ENCODE peak calls at places on chromosomes 3 and 15, in five cellular contexts. M, T, G, E and U are unnamed samples.

GRCh38 chr15:94083467-94083991 is 147.8 kb upstream of the MCTP2 start:
- DNase-seq in G (no peak), T (no peak), M (no peak), E (no peak), U (peak; percentile 38)

GRCh38 chr15:77186518-77187095 is 115.7 kb upstream of the TSPAN3 start:
- DNase-seq in T (no peak), E (peak; percentile 39), M (peak; percentile 45), G (peak; percentile 33), U (peak; percentile 47)

GRCh38 chr15:69852482-69853275 is 245.0 kb downstream of the TLE3 start:
- DNase-seq in T (no peak), E (no peak), M (no peak), G (no peak), U (peak; percentile 86)

GRCh38 chr3:16509721-16510619 is 3.5 kb downstream of the RFTN1 start:
- DNase-seq in T (no peak), G (no peak), M (no peak), E (no peak), U (no peak)

GRCh38 chr3:26118165-26118564 is 328.3 kb downstream of the OXSM start:
- DNase-seq in T (no peak), M (no peak), G (no peak), E (no peak), U (no peak)

GRCh38 chr15:80342148-80342547 is 62.0 kb upstream of the ARNT2 start:
- DNase-seq in M (no peak), T (no peak), G (no peak), E (no peak), U (no peak)

GRCh38 chr15:36590838-36591237 is 11.4 kb downstream of the CDIN1 start:
- DNase-seq in T (no peak), M (no peak), G (no peak), E (no peak), U (peak; percentile 96)

GRCh38 chr15:61736792-61737191 is 323.5 kb downstream of the VPS13C start:
- DNase-seq in M (no peak), G (no peak), E (no peak), T (no peak), U (no peak)

GRCh38 chr3:150727653-150728502 is 24.2 kb upstream of the ERICH6 start:
- DNase-seq in E (no peak), M (peak; percentile 92), G (no peak), T (no peak), U (no peak)

GRCh38 chr3:31533169-31533870 is 595 bp downstream of the STT3B start:
- DNase-seq in E (no peak), M (peak; percentile 62), T (peak; percentile 27), G (peak; percentile 71), U (peak; percentile 1)

GRCh38 chr3:17057316-17057715 is 172.6 kb downstream of the PLCL2 start:
- DNase-seq in M (no peak), T (no peak), E (no peak), G (no peak), U (peak; percentile 69)

GRCh38 chr3:39383913-39384664 is 919 bp downstream of the SLC25A38 start:
- DNase-seq in E (peak; percentile 70), T (peak; percentile 98), G (peak; percentile 98), M (peak; percentile 98), U (peak; percentile 88)

GRCh38 chr3:50573566-50574279 is 4.4 kb downstream of the HEMK1 start:
- DNase-seq in G (no peak), T (no peak), M (no peak), E (no peak), U (no peak)

GRCh38 chr3:169744332-169745054 is 20.4 kb downstream of the TERC start:
- DNase-seq in E (no peak), T (no peak), M (no peak), G (no peak), U (peak; percentile 22)

GRCh38 chr3:46564190-46565112 is 1.7 kb downstream of the LRRC2 start:
- DNase-seq in E (no peak), M (no peak), T (no peak), G (no peak), U (no peak)

GRCh38 chr3:88795502-88795901 is 311.9 kb upstream of the EPHA3 start:
- DNase-seq in M (peak; percentile 0), E (no peak), G (no peak), T (no peak), U (no peak)

GRCh38 chr3:197337656-197338055 is 39.2 kb upstream of the DLG1 start:
- DNase-seq in M (no peak), E (no peak), G (no peak), T (no peak), U (peak; percentile 23)

GRCh38 chr15:75646944-75647364 is 758 bp upstream of the SNX33 start:
- DNase-seq in T (no peak), M (peak; percentile 38), G (no peak), E (no peak), U (no peak)

GRCh38 chr3:42071720-42072582 is 19.2 kb upstream of the TRAK1 start:
- DNase-seq in E (no peak), T (peak; percentile 33), M (no peak), G (peak; percentile 64), U (peak; percentile 75)

GRCh38 chr15:100671858-100672543 is 69.6 kb downstream of the ASB7 start:
- DNase-seq in E (no peak), M (peak; percentile 47), T (peak; percentile 84), G (peak; percentile 85), U (peak; percentile 53)

GRCh38 chr3:95389725-95390313 is 1327.0 kb downstream of the NSUN3 start:
- DNase-seq in E (no peak), T (no peak), M (no peak), G (no peak), U (no peak)

GRCh38 chr3:71063768-71064287 is 519.7 kb downstream of the FOXP1 start:
- DNase-seq in G (peak; percentile 53), M (peak; percentile 55), E (no peak), T (no peak), U (peak; percentile 45)

GRCh38 chr3:89139901-89140300 is 32.5 kb downstream of the EPHA3 start:
- DNase-seq in G (no peak), T (no peak), E (no peak), M (no peak), U (no peak)

DNA sequence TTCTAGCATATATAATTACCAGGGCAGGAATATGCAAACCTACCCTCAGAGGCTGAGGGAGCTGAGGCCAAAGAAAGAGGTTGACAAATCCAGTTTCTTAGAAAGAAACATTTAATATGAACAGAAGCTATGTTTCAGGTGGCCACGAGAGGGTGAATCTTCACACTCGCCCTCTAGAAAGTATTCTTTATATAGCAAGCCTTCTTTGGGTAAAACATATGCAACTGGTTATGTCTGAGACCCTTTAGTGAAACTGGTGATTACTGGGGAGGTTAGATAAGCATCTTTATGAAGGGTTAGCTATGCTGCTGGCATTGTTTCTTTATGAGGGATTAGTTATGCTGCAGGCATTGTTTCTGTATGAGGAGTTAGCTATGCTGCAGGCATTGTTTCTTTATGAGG is 50.7 kb upstream of the GOLGA6L2 start:
- DNase-seq in G (peak; percentile 20), T (no peak), M (peak; percentile 39), E (no peak), U (no peak)
- TF ChIP-seq RCOR1 in G (no peak), T (no peak), M (no peak), E (no peak), U (no peak)

DNA sequence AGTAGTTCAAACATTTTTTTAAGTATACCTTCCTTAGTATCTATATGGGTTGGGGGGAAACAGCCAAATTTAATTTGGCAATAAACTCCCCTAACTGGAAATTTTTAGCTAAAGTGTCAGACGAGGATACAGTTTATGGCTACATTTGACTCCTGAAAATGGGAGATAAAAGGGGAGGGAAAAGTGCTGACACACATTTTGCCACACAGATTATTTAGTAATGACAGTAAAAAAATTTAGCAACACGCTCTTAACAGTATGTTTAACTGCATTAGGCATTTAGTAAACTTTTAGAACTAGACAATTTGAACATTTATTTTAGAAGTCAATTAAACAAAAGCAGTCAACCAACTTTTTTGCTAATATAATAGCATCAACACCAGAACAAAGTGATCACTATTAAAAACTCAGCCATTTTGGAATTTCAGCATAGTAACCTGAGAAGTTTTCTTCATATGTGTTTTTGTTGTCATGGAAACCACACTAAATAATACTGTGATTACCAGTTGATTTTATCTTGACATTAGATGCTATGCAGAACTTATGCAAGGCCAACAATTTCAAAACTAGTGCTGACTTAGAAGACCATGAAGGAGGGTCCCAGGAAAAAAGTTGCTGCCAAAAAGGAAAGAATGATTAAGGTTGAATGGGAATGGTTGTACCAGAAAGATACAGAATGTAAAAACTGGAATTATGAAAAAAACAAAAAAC is 47.0 kb upstream of the TFG start:
- DNase-seq in M (no peak), E (no peak), T (no peak), G (no peak), U (peak; percentile 3)
- TF ChIP-seq RCOR1 in M (no peak), E (no peak), T (no peak), G (no peak), U (no peak)

GRCh38 chr3:48651763-48652162 is 10.9 kb downstream of the CELSR3 start:
- DNase-seq in E (no peak), T (no peak), M (no peak), G (no peak), U (no peak)

GRCh38 chr3:48648188-48648850 is 13.1 kb upstream of the SLC26A6 start:
- DNase-seq in T (no peak), G (no peak), E (no peak), M (no peak), U (no peak)

GRCh38 chr3:48652923-48653715 is 9.6 kb downstream of the CELSR3 start:
- DNase-seq in T (no peak), G (no peak), E (no peak), M (no peak), U (no peak)

GRCh38 chr3:48647714-48648113 is 12.5 kb upstream of the SLC26A6 start:
- DNase-seq in E (no peak), G (no peak), T (no peak), M (no peak), U (no peak)

DNA sequence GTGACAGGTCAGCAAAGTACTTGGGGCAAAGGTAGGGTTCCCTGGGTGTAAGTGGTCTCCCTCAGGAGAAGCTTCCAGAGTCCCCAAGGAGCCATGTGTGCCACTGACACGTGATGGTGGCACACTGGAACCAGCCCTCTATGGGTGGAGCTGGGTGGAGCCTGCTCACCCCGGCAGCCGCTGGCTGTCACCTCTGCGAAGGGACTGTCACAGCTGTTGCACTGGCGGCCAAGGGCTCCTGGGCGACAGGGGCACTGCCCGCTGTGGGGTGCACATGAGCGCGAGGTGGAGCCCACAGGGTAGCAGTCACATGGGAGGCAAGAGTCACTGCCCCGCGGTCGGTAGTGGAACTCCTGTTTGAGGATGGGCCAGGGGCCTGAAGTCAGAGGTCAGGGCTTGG is 12.0 kb downstream of the CELSR3 start:
- DNase-seq in T (no peak), G (no peak), E (no peak), M (no peak), U (no peak)
- TF ChIP-seq RCOR1 in T (no peak), G (no peak), E (no peak), M (no peak), U (no peak)

DNA sequence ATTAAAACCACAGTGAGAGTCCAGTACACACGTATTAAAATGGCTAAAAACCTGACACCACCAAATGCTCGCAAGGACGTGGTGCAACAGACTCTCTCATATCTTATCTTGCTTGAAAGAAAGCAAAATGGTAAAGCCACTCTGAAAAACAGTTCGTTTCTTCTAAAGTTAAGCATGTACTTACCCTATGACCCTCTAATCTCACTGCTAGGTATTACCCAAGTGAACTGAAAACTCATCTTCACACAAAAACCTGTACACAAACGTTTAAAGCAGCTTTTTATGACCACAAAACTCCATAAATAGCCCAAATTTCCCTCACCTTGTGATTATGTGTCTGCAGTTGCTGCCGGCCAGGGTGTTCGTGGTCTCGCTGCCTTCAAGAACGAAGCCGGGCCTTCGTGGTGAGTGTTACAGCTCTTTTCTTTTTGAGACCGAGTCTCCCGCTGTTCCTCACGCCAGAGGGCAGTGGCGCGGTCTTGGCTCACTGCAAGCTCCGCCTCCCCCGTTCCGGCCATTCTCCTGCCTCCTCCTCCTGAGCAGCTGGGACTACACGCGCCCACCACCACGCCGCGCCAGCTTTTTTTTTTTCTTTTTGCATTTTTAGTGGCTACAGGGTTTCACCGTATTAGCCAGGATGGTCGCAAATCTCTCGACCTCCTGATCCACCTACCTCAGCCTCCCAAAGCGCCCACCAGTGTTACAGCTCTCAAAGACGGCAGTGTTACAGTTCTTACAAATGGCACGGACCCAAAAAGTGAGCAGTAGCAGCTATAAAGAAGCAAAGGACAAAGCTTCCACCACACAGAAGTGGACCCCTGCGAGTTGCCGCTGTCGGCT is 165.4 kb downstream of the TJP1 start:
- DNase-seq in G (no peak), M (peak; percentile 78), T (peak; percentile 52), E (no peak), U (no peak)
- TF ChIP-seq RCOR1 in G (no peak), M (no peak), T (no peak), E (no peak), U (no peak)